ENCODE peak calls at places on chromosomes 12 and 14, in seven cellular contexts. One of them, this sample, is unnamed.

GRCh38 chr14:106551265-106551664 is 1024.9 kb downstream of the TMEM121 start:
- DNase-seq in HL-60: no peak
- DNase-seq in A549: no peak
- DNase-seq in astrocyte of the spinal cord: no peak
- DNase-seq in body of pancreas: no peak
- DNase-seq in IMR-90: no peak
- DNase-seq in hepatocyte: no peak
- DNase-seq in this sample: no peak

GRCh38 chr14:59905193-59905592 is 14.8 kb upstream of the LRRC9 start:
- DNase-seq in HL-60: no peak
- DNase-seq in A549: no peak
- DNase-seq in astrocyte of the spinal cord: peak; percentile 38
- DNase-seq in body of pancreas: no peak
- DNase-seq in IMR-90: peak; percentile 13
- DNase-seq in hepatocyte: no peak
- DNase-seq in this sample: no peak

GRCh38 chr14:22915886-22916521 is 2.9 kb downstream of the RBM23 start:
- DNase-seq in HL-60: peak; percentile 76
- DNase-seq in A549: no peak
- DNase-seq in astrocyte of the spinal cord: no peak
- DNase-seq in body of pancreas: no peak
- DNase-seq in IMR-90: no peak
- DNase-seq in hepatocyte: no peak
- DNase-seq in this sample: no peak

GRCh38 chr14:57988445-57988844 is 122.6 kb upstream of the SLC35F4 start:
- DNase-seq in HL-60: no peak
- DNase-seq in A549: no peak
- DNase-seq in astrocyte of the spinal cord: no peak
- DNase-seq in body of pancreas: no peak
- DNase-seq in IMR-90: no peak
- DNase-seq in hepatocyte: no peak
- DNase-seq in this sample: no peak

GRCh38 chr12:47717046-47717442 is 8.2 kb downstream of the ENDOU start:
- DNase-seq in HL-60: no peak
- DNase-seq in A549: no peak
- DNase-seq in astrocyte of the spinal cord: no peak
- DNase-seq in body of pancreas: no peak
- DNase-seq in IMR-90: no peak
- DNase-seq in hepatocyte: no peak
- DNase-seq in this sample: no peak

GRCh38 chr12:50232771-50233209 is 50.5 kb downstream of the LIMA1 start:
- DNase-seq in HL-60: no peak
- DNase-seq in A549: no peak
- DNase-seq in astrocyte of the spinal cord: no peak
- DNase-seq in body of pancreas: no peak
- DNase-seq in IMR-90: no peak
- DNase-seq in hepatocyte: no peak
- DNase-seq in this sample: no peak

GRCh38 chr12:76643438-76643837 is 83.9 kb upstream of the OSBPL8 start:
- DNase-seq in HL-60: no peak
- DNase-seq in A549: no peak
- DNase-seq in astrocyte of the spinal cord: no peak
- DNase-seq in body of pancreas: no peak
- DNase-seq in IMR-90: peak; percentile 80
- DNase-seq in hepatocyte: no peak
- DNase-seq in this sample: no peak

GRCh38 chr12:12521044-12521485 is 41.6 kb downstream of the DUSP16 start:
- DNase-seq in HL-60: no peak
- DNase-seq in A549: no peak
- DNase-seq in astrocyte of the spinal cord: no peak
- DNase-seq in body of pancreas: no peak
- DNase-seq in IMR-90: no peak
- DNase-seq in hepatocyte: no peak
- DNase-seq in this sample: no peak

GRCh38 chr14:93712079-93712837 is 76.0 kb downstream of the PRIMA1 start:
- DNase-seq in HL-60: no peak
- DNase-seq in A549: no peak
- DNase-seq in astrocyte of the spinal cord: no peak
- DNase-seq in body of pancreas: no peak
- DNase-seq in IMR-90: no peak
- DNase-seq in hepatocyte: no peak
- DNase-seq in this sample: no peak

GRCh38 chr12:122837306-122838265 is 2.3 kb downstream of the HIP1R start:
- DNase-seq in HL-60: no peak
- DNase-seq in A549: no peak
- DNase-seq in astrocyte of the spinal cord: no peak
- DNase-seq in body of pancreas: peak; percentile 77
- DNase-seq in IMR-90: no peak
- DNase-seq in hepatocyte: peak; percentile 65
- DNase-seq in this sample: no peak

GRCh38 chr12:90826031-90826430 is 128.9 kb downstream of the CCER1 start:
- DNase-seq in HL-60: no peak
- DNase-seq in A549: no peak
- DNase-seq in astrocyte of the spinal cord: no peak
- DNase-seq in body of pancreas: no peak
- DNase-seq in IMR-90: no peak
- DNase-seq in hepatocyte: no peak
- DNase-seq in this sample: no peak

GRCh38 chr12:25970916-25971674 is 12.6 kb downstream of the RASSF8 start:
- DNase-seq in HL-60: no peak
- DNase-seq in A549: no peak
- DNase-seq in astrocyte of the spinal cord: peak; percentile 39
- DNase-seq in body of pancreas: no peak
- DNase-seq in IMR-90: no peak
- DNase-seq in hepatocyte: no peak
- DNase-seq in this sample: no peak

GRCh38 chr12:30692470-30692869 is 3.2 kb downstream of the IPO8 start:
- DNase-seq in HL-60: no peak
- DNase-seq in A549: no peak
- DNase-seq in astrocyte of the spinal cord: peak; percentile 31
- DNase-seq in body of pancreas: no peak
- DNase-seq in IMR-90: peak; percentile 18
- DNase-seq in hepatocyte: no peak
- DNase-seq in this sample: no peak

GRCh38 chr12:92295523-92295922 is 149.9 kb upstream of the BTG1 start:
- DNase-seq in HL-60: no peak
- DNase-seq in A549: no peak
- DNase-seq in astrocyte of the spinal cord: no peak
- DNase-seq in body of pancreas: no peak
- DNase-seq in IMR-90: peak; percentile 79
- DNase-seq in hepatocyte: peak; percentile 10
- DNase-seq in this sample: no peak

GRCh38 chr12:128891856-128892255 is 38.6 kb downstream of the GLT1D1 start:
- DNase-seq in HL-60: no peak
- DNase-seq in A549: no peak
- DNase-seq in astrocyte of the spinal cord: no peak
- DNase-seq in body of pancreas: no peak
- DNase-seq in IMR-90: no peak
- DNase-seq in hepatocyte: no peak
- DNase-seq in this sample: no peak

GRCh38 chr12:121990692-121991603 is 30.7 kb upstream of the BCL7A start:
- DNase-seq in HL-60: no peak
- DNase-seq in A549: no peak
- DNase-seq in astrocyte of the spinal cord: peak; percentile 40
- DNase-seq in body of pancreas: no peak
- DNase-seq in IMR-90: peak; percentile 45
- DNase-seq in hepatocyte: no peak
- DNase-seq in this sample: peak; percentile 47

GRCh38 chr12:116694653-116695463 is 43.0 kb downstream of the SPRING1 start:
- DNase-seq in HL-60: no peak
- DNase-seq in A549: no peak
- DNase-seq in astrocyte of the spinal cord: no peak
- DNase-seq in body of pancreas: no peak
- DNase-seq in IMR-90: no peak
- DNase-seq in hepatocyte: no peak
- DNase-seq in this sample: no peak

GRCh38 chr14:54348001-54348611 is 48.7 kb upstream of the CDKN3 start:
- DNase-seq in HL-60: peak; percentile 16
- DNase-seq in A549: peak; percentile 62
- DNase-seq in astrocyte of the spinal cord: peak; percentile 65
- DNase-seq in body of pancreas: no peak
- DNase-seq in IMR-90: peak; percentile 47
- DNase-seq in hepatocyte: peak; percentile 85
- DNase-seq in this sample: no peak

GRCh38 chr14:54350196-54350595 is 46.6 kb upstream of the CDKN3 start:
- DNase-seq in HL-60: no peak
- DNase-seq in A549: no peak
- DNase-seq in astrocyte of the spinal cord: peak; percentile 69
- DNase-seq in body of pancreas: no peak
- DNase-seq in IMR-90: peak; percentile 58
- DNase-seq in hepatocyte: no peak
- DNase-seq in this sample: no peak

GRCh38 chr14:54348923-54349615 is 47.7 kb upstream of the CDKN3 start:
- DNase-seq in HL-60: no peak
- DNase-seq in A549: no peak
- DNase-seq in astrocyte of the spinal cord: peak; percentile 87
- DNase-seq in body of pancreas: no peak
- DNase-seq in IMR-90: peak; percentile 23
- DNase-seq in hepatocyte: no peak
- DNase-seq in this sample: no peak

GRCh38 chr14:54347044-54347443 is 49.8 kb upstream of the CDKN3 start:
- DNase-seq in HL-60: no peak
- DNase-seq in A549: no peak
- DNase-seq in astrocyte of the spinal cord: no peak
- DNase-seq in body of pancreas: no peak
- DNase-seq in IMR-90: no peak
- DNase-seq in hepatocyte: no peak
- DNase-seq in this sample: no peak

DNA sequence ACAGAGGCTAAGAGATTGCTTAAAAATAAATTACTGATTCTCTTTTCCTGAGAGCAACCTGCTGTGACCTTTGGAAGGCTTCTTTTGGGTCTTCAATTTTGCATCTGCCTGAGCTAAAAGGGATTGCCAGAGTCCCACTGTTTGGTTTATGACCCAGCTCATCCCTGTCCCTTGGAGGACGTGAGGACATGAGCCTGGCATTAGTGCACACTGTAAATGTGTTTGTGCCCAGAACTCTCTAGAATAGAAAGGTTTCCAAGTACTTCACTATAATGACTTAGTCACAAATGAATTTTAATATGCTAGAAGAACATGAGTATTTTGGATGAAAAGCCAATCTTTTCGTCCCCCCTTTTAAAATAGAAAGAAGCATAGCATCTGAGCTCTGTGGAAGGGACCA is 47.1 kb upstream of the CDKN3 start:
- DNase-seq in HL-60: no peak
- DNase-seq in A549: no peak
- DNase-seq in astrocyte of the spinal cord: no peak
- DNase-seq in body of pancreas: no peak
- DNase-seq in IMR-90: no peak
- DNase-seq in hepatocyte: no peak
- DNase-seq in this sample: no peak
- TF ChIP-seq CTCF in HL-60: no peak
- TF ChIP-seq CTCF in A549: no peak
- TF ChIP-seq CTCF in astrocyte of the spinal cord: no peak
- TF ChIP-seq CTCF in body of pancreas: no peak
- TF ChIP-seq CTCF in IMR-90: no peak
- TF ChIP-seq CTCF in hepatocyte: no peak
- TF ChIP-seq CTCF in this sample: no peak

DNA sequence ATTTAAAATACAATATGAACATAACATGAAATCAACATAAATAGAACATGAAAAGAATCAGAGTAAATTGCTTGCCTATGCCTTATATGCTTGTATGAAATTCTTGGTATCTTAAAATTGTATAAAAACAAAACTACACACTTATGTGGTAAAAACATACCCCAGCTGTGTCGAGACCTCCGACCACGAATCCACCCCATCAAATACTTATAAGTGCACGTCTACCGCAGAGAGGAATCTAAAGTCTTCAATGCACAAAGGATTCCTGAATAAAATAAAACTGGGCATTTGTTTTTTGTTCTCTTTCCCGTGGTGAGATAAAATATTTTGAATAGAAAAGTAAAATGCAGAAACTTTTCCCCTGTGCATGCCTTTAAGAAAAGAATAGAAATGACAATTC is 1.2 kb downstream of the KLRK1 start:
- DNase-seq in HL-60: no peak
- DNase-seq in A549: no peak
- DNase-seq in astrocyte of the spinal cord: peak; percentile 56
- DNase-seq in body of pancreas: no peak
- DNase-seq in IMR-90: no peak
- DNase-seq in hepatocyte: no peak
- DNase-seq in this sample: no peak
- H3K4me3 ChIP-seq in HL-60: no peak overlapping the region
- H3K4me3 ChIP-seq in A549: no peak overlapping the region
- H3K4me3 ChIP-seq in astrocyte of the spinal cord: no peak overlapping the region
- H3K4me3 ChIP-seq in body of pancreas: no peak overlapping the region
- H3K4me3 ChIP-seq in IMR-90: no peak overlapping the region
- H3K4me3 ChIP-seq in hepatocyte: no peak overlapping the region
- H3K4me3 ChIP-seq in this sample: no peak overlapping the region

GRCh38 chr12:51520576-51521325 is 70.3 kb upstream of the SCN8A start:
- DNase-seq in HL-60: no peak
- DNase-seq in A549: no peak
- DNase-seq in astrocyte of the spinal cord: no peak
- DNase-seq in body of pancreas: no peak
- DNase-seq in IMR-90: no peak
- DNase-seq in hepatocyte: no peak
- DNase-seq in this sample: no peak
- TF ChIP-seq CTCF in HL-60: no peak
- TF ChIP-seq CTCF in A549: no peak
- TF ChIP-seq CTCF in astrocyte of the spinal cord: no peak
- TF ChIP-seq CTCF in body of pancreas: no peak
- TF ChIP-seq CTCF in IMR-90: no peak
- TF ChIP-seq CTCF in hepatocyte: no peak
- TF ChIP-seq CTCF in this sample: no peak

GRCh38 chr14:105475269-105475915 is 771 bp downstream of the CRIP2 start:
- DNase-seq in HL-60: no peak
- DNase-seq in A549: no peak
- DNase-seq in astrocyte of the spinal cord: peak; percentile 62
- DNase-seq in body of pancreas: peak; percentile 43
- DNase-seq in IMR-90: peak; percentile 9
- DNase-seq in hepatocyte: no peak
- DNase-seq in this sample: no peak
- H3K4me3 ChIP-seq in HL-60: no peak overlapping the region
- H3K4me3 ChIP-seq in A549: peak overlapping the region; percentile 82
- H3K4me3 ChIP-seq in astrocyte of the spinal cord: peak overlapping the region; percentile 71
- H3K4me3 ChIP-seq in body of pancreas: peak overlapping the region; percentile 56
- H3K4me3 ChIP-seq in IMR-90: peak overlapping the region; percentile 99
- H3K4me3 ChIP-seq in hepatocyte: peak overlapping the region; percentile 72
- H3K4me3 ChIP-seq in this sample: peak overlapping the region; percentile 40

GRCh38 chr14:98103705-98104104 is 1168.3 kb downstream of the BCL11B start:
- DNase-seq in HL-60: no peak
- DNase-seq in A549: no peak
- DNase-seq in astrocyte of the spinal cord: no peak
- DNase-seq in body of pancreas: no peak
- DNase-seq in IMR-90: no peak
- DNase-seq in hepatocyte: no peak
- DNase-seq in this sample: no peak

GRCh38 chr14:98099527-98099926 is 1172.5 kb downstream of the BCL11B start:
- DNase-seq in HL-60: no peak
- DNase-seq in A549: no peak
- DNase-seq in astrocyte of the spinal cord: no peak
- DNase-seq in body of pancreas: no peak
- DNase-seq in IMR-90: no peak
- DNase-seq in hepatocyte: no peak
- DNase-seq in this sample: no peak

DNA sequence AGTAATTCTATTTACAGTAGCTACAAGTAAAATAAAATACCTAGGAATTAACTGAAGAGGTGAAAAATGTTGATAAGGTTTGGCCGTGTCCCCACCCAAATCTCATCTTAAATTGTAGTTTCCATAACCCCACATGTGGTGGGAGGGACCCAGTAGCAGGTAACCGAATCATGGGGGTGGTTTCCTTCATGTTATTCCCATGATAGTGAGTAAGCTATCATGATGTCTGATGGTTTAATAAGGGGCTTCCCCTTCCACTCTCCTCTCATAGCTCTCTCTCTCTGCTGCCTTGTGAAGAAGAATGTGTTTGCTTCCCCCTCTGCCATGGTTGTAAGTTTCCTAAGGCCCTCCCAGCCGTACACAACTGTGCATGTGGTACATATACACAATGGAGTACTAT is 1170.7 kb downstream of the BCL11B start:
- DNase-seq in HL-60: no peak
- DNase-seq in A549: no peak
- DNase-seq in astrocyte of the spinal cord: no peak
- DNase-seq in body of pancreas: no peak
- DNase-seq in IMR-90: no peak
- DNase-seq in hepatocyte: no peak
- DNase-seq in this sample: no peak
- TF ChIP-seq CTCF in HL-60: no peak
- TF ChIP-seq CTCF in A549: no peak
- TF ChIP-seq CTCF in astrocyte of the spinal cord: no peak
- TF ChIP-seq CTCF in body of pancreas: no peak
- TF ChIP-seq CTCF in IMR-90: no peak
- TF ChIP-seq CTCF in hepatocyte: no peak
- TF ChIP-seq CTCF in this sample: no peak